ENCODE peak calls at places on chromosomes 12 and 14, in eight cellular contexts. W is cardiac muscle cell, K is ovary, F is dorsolateral prefrontal cortex, U is kidney, Z is neuronal stem cell, N is H1, E is adrenal gland. R is an unnamed sample.

GRCh38 chr12:6963016-6963731 is 7.3 kb downstream of the PHB2 start:
- DNase-seq in W (no peak), K (peak; percentile 56), F (no peak), U (peak; percentile 90), Z (no peak), N (no peak), E (peak; percentile 40), R (no peak)

GRCh38 chr12:21697829-21698630 is 40.4 kb upstream of the LDHB start:
- DNase-seq in W (peak; percentile 60), K (no peak), F (no peak), U (no peak), Z (peak; percentile 31), N (no peak), E (no peak), R (no peak)

GRCh38 chr12:26028953-26029740 is 70.7 kb downstream of the RASSF8 start:
- DNase-seq in W (peak; percentile 75), K (no peak), F (no peak), U (no peak), Z (peak; percentile 48), N (no peak), E (no peak), R (no peak)

GRCh38 chr14:52244997-52245396 is 22.5 kb upstream of the PTGDR start:
- DNase-seq in W (no peak), K (no peak), F (no peak), U (no peak), Z (no peak), N (no peak), E (no peak), R (no peak)

GRCh38 chr12:14194572-14194971 is 170.9 kb upstream of the ATF7IP start:
- DNase-seq in W (no peak), K (no peak), F (no peak), U (no peak), Z (no peak), N (no peak), E (no peak), R (no peak)

GRCh38 chr12:62689042-62689839 is 222.6 kb downstream of the MON2 start:
- DNase-seq in W (peak; percentile 18), K (no peak), F (no peak), U (no peak), Z (no peak), N (no peak), E (no peak), R (no peak)

GRCh38 chr12:41466762-41467270 is 278.7 kb downstream of the PDZRN4 start:
- DNase-seq in W (peak; percentile 11), K (no peak), F (no peak), U (no peak), Z (no peak), N (no peak), E (no peak), R (no peak)

GRCh38 chr12:43206396-43206795 is 345.6 kb downstream of the ADAMTS20 start:
- DNase-seq in W (peak; percentile 19), K (no peak), F (no peak), U (no peak), Z (no peak), N (no peak), E (no peak), R (no peak)

GRCh38 chr12:58668831-58669230 is 251.5 kb downstream of the LRIG3 start:
- DNase-seq in W (no peak), K (no peak), F (no peak), U (no peak), Z (no peak), N (no peak), E (no peak), R (no peak)

GRCh38 chr12:57164454-57164853 is 17.0 kb upstream of the LRP1-AS start:
- DNase-seq in W (no peak), K (no peak), F (no peak), U (no peak), Z (no peak), N (no peak), E (no peak), R (no peak)

GRCh38 chr12:91388573-91388972 is 206.0 kb upstream of the DCN start:
- DNase-seq in W (no peak), K (no peak), F (no peak), U (no peak), Z (no peak), N (no peak), E (no peak), R (no peak)

GRCh38 chr12:69630191-69630590 is 19.5 kb upstream of the LRRC10 start:
- DNase-seq in W (no peak), K (no peak), F (no peak), U (no peak), Z (no peak), N (no peak), E (no peak), R (no peak)

GRCh38 chr12:63276537-63277365 is 125.8 kb upstream of the AVPR1A start:
- DNase-seq in W (peak; percentile 15), K (no peak), F (no peak), U (no peak), Z (peak; percentile 40), N (peak; percentile 38), E (peak; percentile 68), R (no peak)

GRCh38 chr12:15278816-15279658 is 43.3 kb upstream of the PTPRO start:
- DNase-seq in W (peak; percentile 85), K (peak; percentile 43), F (no peak), U (peak; percentile 87), Z (no peak), N (no peak), E (peak; percentile 21), R (no peak)

GRCh38 chr14:75911883-75912282 is 69.9 kb downstream of the TGFB3 start:
- DNase-seq in W (peak; percentile 68), K (no peak), F (peak; percentile 69), U (no peak), Z (peak; percentile 60), N (peak; percentile 29), E (no peak), R (no peak)

GRCh38 chr14:100018482-100018881 is 46.7 kb upstream of the EVL start:
- DNase-seq in W (no peak), K (no peak), F (no peak), U (no peak), Z (no peak), N (no peak), E (no peak), R (no peak)

GRCh38 chr14:36591482-36591881 is 9.1 kb upstream of the NKX2-8 start:
- DNase-seq in W (no peak), K (no peak), F (no peak), U (no peak), Z (no peak), N (no peak), E (no peak), R (no peak)

GRCh38 chr12:88562151-88562550 is 18.1 kb downstream of the KITLG start:
- DNase-seq in W (no peak), K (no peak), F (no peak), U (no peak), Z (no peak), N (no peak), E (no peak), R (no peak)

GRCh38 chr12:8950702-8951478 is 1.4 kb upstream of the M6PR start:
- DNase-seq in W (no peak), K (no peak), F (no peak), U (no peak), Z (no peak), N (no peak), E (no peak), R (no peak)

GRCh38 chr12:18264581-18265075 is 3.3 kb downstream of the PIK3C2G start:
- DNase-seq in W (no peak), K (no peak), F (no peak), U (no peak), Z (no peak), N (no peak), E (no peak), R (no peak)

GRCh38 chr14:70013269-70013873 is 134.2 kb downstream of the SMOC1 start:
- DNase-seq in W (peak; percentile 25), K (no peak), F (no peak), U (no peak), Z (peak; percentile 54), N (peak; percentile 34), E (peak; percentile 43), R (no peak)

GRCh38 chr12:24911284-24911791 is 37.6 kb downstream of the BCAT1 start:
- DNase-seq in W (peak; percentile 41), K (no peak), F (no peak), U (no peak), Z (no peak), N (no peak), E (no peak), R (no peak)
- H3K27ac ChIP-seq in W (no peak overlapping the region), K (no peak overlapping the region), F (no peak overlapping the region), U (no peak overlapping the region), Z (no peak overlapping the region), N (no peak overlapping the region), E (no peak overlapping the region), R (no peak overlapping the region)

DNA sequence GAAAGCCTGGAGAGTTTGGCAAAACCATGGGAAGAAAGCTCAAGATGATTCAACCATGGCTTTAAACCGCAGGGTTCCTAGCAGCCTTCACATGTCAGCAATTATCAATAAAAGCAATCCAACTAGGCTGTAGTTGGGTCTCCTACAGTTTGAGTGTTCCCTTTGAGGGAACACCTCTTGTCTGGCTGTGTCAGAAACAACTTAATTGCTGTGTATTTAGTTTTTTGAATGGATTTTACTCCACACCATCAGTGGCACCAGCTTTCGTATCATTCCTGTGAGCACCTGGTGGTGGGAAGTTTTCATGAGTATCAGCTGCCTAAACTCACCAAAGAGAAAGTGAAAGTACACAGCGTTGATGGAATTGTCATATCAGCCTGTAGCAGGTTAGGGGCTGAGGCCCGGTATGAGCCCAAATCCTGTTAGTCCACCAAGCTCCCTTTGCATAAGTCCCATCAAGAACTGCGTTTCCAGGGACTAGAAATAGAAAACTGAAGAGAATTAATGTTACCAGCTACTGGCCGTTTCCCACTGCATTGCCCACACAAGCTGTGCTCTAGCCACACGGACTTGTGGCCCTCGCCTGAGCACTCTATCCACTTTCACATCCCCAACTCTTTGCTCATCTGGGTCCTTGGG is 10.9 kb upstream of the IL26 start:
- DNase-seq in W (no peak), K (no peak), F (no peak), U (no peak), Z (no peak), N (no peak), E (no peak), R (no peak)
- H3K27ac ChIP-seq in W (peak overlapping the region; percentile 84), K (no peak overlapping the region), F (peak overlapping the region; percentile 22), U (no peak overlapping the region), Z (no peak overlapping the region), N (no peak overlapping the region), E (no peak overlapping the region), R (no peak overlapping the region)

DNA sequence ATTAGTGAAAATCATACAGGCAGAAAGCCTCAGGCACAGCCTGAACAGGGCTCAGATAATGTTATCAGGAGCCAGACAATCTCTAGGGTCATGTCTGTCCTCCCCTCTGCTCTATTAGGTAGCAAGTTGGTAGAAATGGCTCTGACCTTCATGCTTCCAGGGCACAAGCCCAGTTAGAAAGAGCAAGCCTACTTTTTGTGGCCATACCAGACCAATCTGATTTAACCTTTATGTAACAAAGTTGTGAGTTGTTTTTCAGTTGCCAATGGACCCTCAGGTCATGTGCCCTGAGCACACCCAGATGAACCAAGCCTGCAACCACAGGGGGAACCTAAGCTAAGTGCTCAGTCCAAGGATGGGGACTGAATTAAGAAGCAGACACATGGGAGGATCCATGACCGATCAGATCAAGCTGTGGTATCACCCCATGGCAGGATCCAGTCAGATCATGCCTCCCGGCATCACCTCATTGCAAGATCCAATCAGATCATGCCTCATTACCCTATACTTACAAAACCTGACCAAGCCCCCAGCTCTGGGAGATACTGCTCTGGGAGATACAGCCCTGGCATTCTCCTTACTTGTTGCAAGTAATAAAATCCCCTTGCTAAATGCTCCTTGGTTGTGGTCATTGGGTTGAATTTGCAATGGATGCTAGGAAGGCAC is 18.8 kb upstream of the HIGD1C start:
- DNase-seq in W (peak; percentile 19), K (no peak), F (no peak), U (no peak), Z (no peak), N (no peak), E (no peak), R (no peak)
- H3K27ac ChIP-seq in W (peak overlapping the region; percentile 69), K (no peak overlapping the region), F (peak overlapping the region; percentile 20), U (peak overlapping the region; percentile 47), Z (no peak overlapping the region), N (no peak overlapping the region), E (peak overlapping the region; percentile 17), R (peak overlapping the region; percentile 12)

GRCh38 chr14:32202941-32203882 is at the start of gene RNU6-8:
- DNase-seq in W (peak; percentile 93), K (peak; percentile 95), F (peak; percentile 84), U (peak; percentile 97), Z (peak; percentile 90), N (peak; percentile 82), E (peak; percentile 88), R (peak; percentile 91)
- H3K27ac ChIP-seq in W (peak within 1 kb of the TSS; percentile 97), K (peak within 1 kb of the TSS; percentile 90), F (peak within 1 kb of the TSS; percentile 87), U (peak within 1 kb of the TSS; percentile 92), Z (no peak within 1 kb of the TSS), N (peak within 1 kb of the TSS; percentile 92), E (peak within 1 kb of the TSS; percentile 92), R (peak within 1 kb of the TSS; percentile 96)